ENCODE peak calls at places on chromosomes 11 and 22, in eight cellular contexts. One of them, this sample, is unnamed.

GRCh38 chr22:45867118-45867905 is 109.7 kb downstream of the WNT7B start:
- DNase-seq in KBM-7: no peak
- DNase-seq in mucosa of gallbladder: peak; percentile 9
- DNase-seq in iPS-NIHi11: peak; percentile 82
- DNase-seq in NAMALWA: no peak
- DNase-seq in posterior vena cava: peak; percentile 76
- DNase-seq in activated gamma-delta T cell treated with anti-CD3 and anti-CD28 coated beads, Interleukin-2, amount 50 U/mL, for 16 hours: no peak
- DNase-seq in adrenal gland: no peak
- DNase-seq in this sample: no peak

GRCh38 chr22:31610611-31611010 is 51.4 kb downstream of the PISD start:
- DNase-seq in adrenal gland: no peak
- DNase-seq in activated gamma-delta T cell treated with anti-CD3 and anti-CD28 coated beads, Interleukin-2, amount 50 U/mL, for 16 hours: no peak
- DNase-seq in mucosa of gallbladder: no peak
- DNase-seq in KBM-7: no peak
- DNase-seq in NAMALWA: no peak
- DNase-seq in iPS-NIHi11: no peak
- DNase-seq in posterior vena cava: no peak
- DNase-seq in this sample: no peak

GRCh38 chr22:45891996-45892621 is 84.9 kb downstream of the WNT7B start:
- DNase-seq in NAMALWA: no peak
- DNase-seq in adrenal gland: no peak
- DNase-seq in mucosa of gallbladder: no peak
- DNase-seq in activated gamma-delta T cell treated with anti-CD3 and anti-CD28 coated beads, Interleukin-2, amount 50 U/mL, for 16 hours: no peak
- DNase-seq in KBM-7: no peak
- DNase-seq in iPS-NIHi11: no peak
- DNase-seq in posterior vena cava: no peak
- DNase-seq in this sample: no peak

GRCh38 chr11:128394436-128395089 is 192.8 kb downstream of the ETS1 start:
- DNase-seq in iPS-NIHi11: no peak
- DNase-seq in mucosa of gallbladder: no peak
- DNase-seq in KBM-7: no peak
- DNase-seq in posterior vena cava: no peak
- DNase-seq in activated gamma-delta T cell treated with anti-CD3 and anti-CD28 coated beads, Interleukin-2, amount 50 U/mL, for 16 hours: no peak
- DNase-seq in NAMALWA: no peak
- DNase-seq in adrenal gland: no peak
- DNase-seq in this sample: no peak

GRCh38 chr22:43566021-43566420 is 154.2 kb downstream of the MPPED1 start:
- DNase-seq in activated gamma-delta T cell treated with anti-CD3 and anti-CD28 coated beads, Interleukin-2, amount 50 U/mL, for 16 hours: no peak
- DNase-seq in adrenal gland: no peak
- DNase-seq in NAMALWA: no peak
- DNase-seq in mucosa of gallbladder: peak; percentile 2
- DNase-seq in KBM-7: no peak
- DNase-seq in iPS-NIHi11: no peak
- DNase-seq in posterior vena cava: no peak
- DNase-seq in this sample: no peak

GRCh38 chr11:113551645-113552044 is 76.4 kb upstream of the DRD2 start:
- DNase-seq in NAMALWA: no peak
- DNase-seq in mucosa of gallbladder: no peak
- DNase-seq in activated gamma-delta T cell treated with anti-CD3 and anti-CD28 coated beads, Interleukin-2, amount 50 U/mL, for 16 hours: no peak
- DNase-seq in KBM-7: no peak
- DNase-seq in adrenal gland: no peak
- DNase-seq in iPS-NIHi11: no peak
- DNase-seq in posterior vena cava: no peak
- DNase-seq in this sample: no peak

GRCh38 chr22:46812034-46812605 is 49.7 kb downstream of the TBC1D22A start:
- DNase-seq in adrenal gland: no peak
- DNase-seq in KBM-7: no peak
- DNase-seq in NAMALWA: no peak
- DNase-seq in posterior vena cava: peak; percentile 69
- DNase-seq in iPS-NIHi11: no peak
- DNase-seq in activated gamma-delta T cell treated with anti-CD3 and anti-CD28 coated beads, Interleukin-2, amount 50 U/mL, for 16 hours: no peak
- DNase-seq in mucosa of gallbladder: no peak
- DNase-seq in this sample: no peak

GRCh38 chr11:28616566-28616965 is 508.4 kb downstream of the METTL15 start:
- DNase-seq in adrenal gland: no peak
- DNase-seq in KBM-7: no peak
- DNase-seq in activated gamma-delta T cell treated with anti-CD3 and anti-CD28 coated beads, Interleukin-2, amount 50 U/mL, for 16 hours: no peak
- DNase-seq in iPS-NIHi11: no peak
- DNase-seq in posterior vena cava: no peak
- DNase-seq in mucosa of gallbladder: no peak
- DNase-seq in NAMALWA: no peak
- DNase-seq in this sample: no peak

This sample was measured in Calu3.